ENCODE peak calls at places on chromosome 18, in seven cellular contexts. H, Y, C, N, K, L and P are unnamed samples.

GRCh38 chr18:7812431-7813063 is 245.4 kb downstream of the PTPRM start:
- DNase-seq in L (no peak), Y (no peak), C (no peak), K (peak), H (no peak), N (peak), P (no peak)

GRCh38 chr18:73365018-73365417 is 497.2 kb upstream of the NETO1 start:
- DNase-seq in Y (no peak), K (no peak), C (no peak), H (no peak), L (no peak), N (peak), P (no peak)

GRCh38 chr18:6885992-6886823 is 156.7 kb downstream of the ARHGAP28 start:
- DNase-seq in L (peak), Y (no peak), K (peak), H (no peak), C (peak), N (peak), P (no peak)

GRCh38 chr18:12283256-12283655 is 24.8 kb upstream of the TUBB6 start:
- DNase-seq in C (peak), K (peak), Y (no peak), N (peak), H (no peak), L (no peak), P (no peak)

GRCh38 chr18:34709631-34710429 is at the start of gene DTNA:
- DNase-seq in Y (no peak), K (no peak), N (peak), H (no peak), C (peak), L (no peak), P (no peak)

GRCh38 chr18:68803371-68803770 is 5.5 kb downstream of the CCDC102B start:
- DNase-seq in K (no peak), C (no peak), Y (no peak), N (peak), L (peak), H (no peak), P (no peak)

GRCh38 chr18:59921384-59921891 is 21.6 kb downstream of the PMAIP1 start:
- DNase-seq in H (no peak), C (no peak), L (no peak), N (no peak), K (no peak), Y (no peak), P (no peak)

GRCh38 chr18:3585656-3586509 is 135.9 kb downstream of the TGIF1 start:
- DNase-seq in K (peak), N (peak), L (peak), Y (peak), C (peak), H (peak), P (no peak)

GRCh38 chr18:45173799-45174519 is 441.3 kb upstream of the SLC14A2 start:
- DNase-seq in Y (no peak), L (no peak), C (no peak), N (no peak), K (no peak), H (no peak), P (no peak)

GRCh38 chr18:7657937-7658336 is 90.8 kb downstream of the PTPRM start:
- DNase-seq in C (no peak), H (no peak), Y (no peak), L (no peak), K (peak), N (no peak), P (no peak)

GRCh38 chr18:79121746-79122474 is 52.7 kb downstream of the ATP9B start:
- DNase-seq in Y (no peak), L (no peak), H (no peak), K (no peak), N (peak), C (no peak), P (no peak)

GRCh38 chr18:74898965-74899364 is 301.3 kb downstream of the ZNF407 start:
- DNase-seq in C (no peak), K (peak), Y (no peak), H (no peak), L (no peak), N (peak), P (no peak)

GRCh38 chr18:63963610-63964256 is 6.1 kb upstream of the SERPINB8 start:
- DNase-seq in K (peak), N (peak), L (no peak), C (peak), Y (no peak), H (peak), P (no peak)

GRCh38 chr18:55351980-55352714 is 235.8 kb downstream of the TCF4 start:
- DNase-seq in C (peak), N (no peak), L (no peak), H (no peak), Y (no peak), K (no peak), P (no peak)

GRCh38 chr18:73670536-73670935 is 477.1 kb downstream of the FBXO15 start:
- DNase-seq in K (no peak), Y (no peak), L (no peak), H (no peak), N (no peak), C (no peak), P (no peak)

GRCh38 chr18:45856526-45856925 is 31.1 kb downstream of the SIGLEC15 start:
- DNase-seq in L (no peak), H (no peak), N (peak), C (no peak), K (no peak), Y (no peak), P (no peak)

GRCh38 chr18:6412933-6413472 is 1.7 kb downstream of the L3MBTL4 start:
- DNase-seq in C (no peak), Y (no peak), H (no peak), N (no peak), K (no peak), L (no peak), P (no peak)

GRCh38 chr18:36411745-36412168 is 114.2 kb downstream of the FHOD3 start:
- DNase-seq in C (peak), K (peak), L (no peak), Y (no peak), N (peak), H (no peak), P (no peak)

GRCh38 chr18:67108894-67109293 is 407.6 kb downstream of the DSEL start:
- DNase-seq in N (no peak), K (no peak), L (no peak), C (no peak), Y (no peak), H (no peak), P (no peak)

GRCh38 chr18:64546451-64546850 is 397.6 kb upstream of the LINC00305 start:
- DNase-seq in K (no peak), H (no peak), L (no peak), C (no peak), N (no peak), Y (no peak), P (no peak)

GRCh38 chr18:54127759-54128378 is 96.6 kb downstream of the MBD2 start:
- DNase-seq in L (peak), N (peak), C (peak), K (peak), H (no peak), Y (no peak), P (no peak)

GRCh38 chr18:54956506-54956905 is 2.8 kb downstream of the CCDC68 start:
- DNase-seq in N (no peak), Y (no peak), C (no peak), K (no peak), H (no peak), L (no peak), P (no peak)

GRCh38 chr18:34932792-34933466 is 108.3 kb upstream of the MAPRE2 start:
- DNase-seq in L (no peak), C (no peak), K (no peak), Y (no peak), H (no peak), N (no peak), P (no peak)

GRCh38 chr18:34121157-34121807 is 103.4 kb downstream of the NOL4 start:
- DNase-seq in C (no peak), H (no peak), Y (no peak), K (peak), N (peak), L (no peak), P (no peak)

GRCh38 chr18:9022397-9023170 is 79.9 kb upstream of the NDUFV2 start:
- DNase-seq in L (no peak), K (no peak), H (no peak), N (no peak), C (no peak), Y (no peak), P (no peak)

GRCh38 chr18:24402209-24402785 is 4.7 kb upstream of the OSBPL1A start:
- DNase-seq in N (no peak), H (no peak), Y (no peak), K (no peak), L (no peak), C (peak), P (no peak)

GRCh38 chr18:77765468-77765867 is 515.8 kb downstream of the GALR1 start:
- DNase-seq in Y (no peak), H (no peak), C (peak), L (no peak), N (peak), K (peak), P (no peak)

GRCh38 chr18:55501594-55502345 is 86.2 kb downstream of the TCF4 start:
- DNase-seq in N (no peak), C (peak), H (no peak), K (no peak), Y (no peak), L (no peak), P (no peak)

GRCh38 chr18:34972765-34973414 is 68.3 kb upstream of the MAPRE2 start:
- DNase-seq in H (no peak), C (no peak), K (no peak), N (no peak), Y (no peak), L (no peak), P (no peak)

GRCh38 chr18:40367576-40367975 is 1587.5 kb upstream of the PIK3C3 start:
- DNase-seq in H (no peak), N (no peak), K (no peak), C (no peak), Y (no peak), L (no peak), P (no peak)

GRCh38 chr18:28766721-28767120 is 589.8 kb upstream of the CDH2 start:
- DNase-seq in N (no peak), Y (no peak), H (no peak), K (no peak), L (no peak), C (no peak), P (no peak)

GRCh38 chr18:35203001-35203553 is 37.8 kb upstream of the ZNF397 start:
- DNase-seq in C (no peak), N (no peak), H (no peak), K (no peak), L (no peak), Y (no peak), P (no peak)

GRCh38 chr18:49459404-49460171 is 857 bp downstream of the DYM start:
- DNase-seq in H (peak), K (no peak), L (no peak), C (peak), Y (no peak), N (no peak), P (no peak)

GRCh38 chr18:79925656-79925979 is 25.8 kb downstream of the SLC66A2 start:
- DNase-seq in L (peak), Y (no peak), N (no peak), K (no peak), C (no peak), H (no peak), P (peak)

GRCh38 chr18:77199707-77200106 is 49.9 kb upstream of the GALR1 start:
- DNase-seq in K (no peak), N (no peak), Y (no peak), C (no peak), H (no peak), L (no peak), P (no peak)

GRCh38 chr18:23259701-23260661 is 124.7 kb downstream of the CABLES1 start:
- DNase-seq in K (peak), H (no peak), N (peak), C (peak), L (peak), Y (peak), P (no peak)

GRCh38 chr18:48719388-48719787 is 180.6 kb downstream of the CTIF start:
- DNase-seq in L (no peak), Y (no peak), H (no peak), K (no peak), C (no peak), N (no peak), P (no peak)

GRCh38 chr18:47996091-47996541 is 65.7 kb upstream of the SMAD2 start:
- DNase-seq in Y (no peak), N (no peak), C (no peak), H (no peak), L (no peak), K (no peak), P (no peak)

GRCh38 chr18:56307354-56307753 is 331.0 kb downstream of the TXNL1 start:
- DNase-seq in L (no peak), Y (no peak), K (no peak), C (no peak), N (no peak), H (no peak), P (no peak)

GRCh38 chr18:10030816-10031541 is 117.2 kb downstream of the VAPA start:
- DNase-seq in K (no peak), L (no peak), H (no peak), C (no peak), Y (no peak), N (no peak), P (no peak)

GRCh38 chr18:10035306-10035991 is 121.6 kb downstream of the VAPA start:
- DNase-seq in C (no peak), Y (no peak), K (no peak), N (no peak), L (no peak), H (no peak), P (no peak)

GRCh38 chr18:10029711-10030110 is 115.9 kb downstream of the VAPA start:
- DNase-seq in L (no peak), N (no peak), C (no peak), Y (no peak), K (no peak), H (no peak), P (no peak)

GRCh38 chr18:10033038-10033437 is 119.2 kb downstream of the VAPA start:
- DNase-seq in K (no peak), N (no peak), Y (no peak), H (no peak), C (no peak), L (no peak), P (no peak)

DNA sequence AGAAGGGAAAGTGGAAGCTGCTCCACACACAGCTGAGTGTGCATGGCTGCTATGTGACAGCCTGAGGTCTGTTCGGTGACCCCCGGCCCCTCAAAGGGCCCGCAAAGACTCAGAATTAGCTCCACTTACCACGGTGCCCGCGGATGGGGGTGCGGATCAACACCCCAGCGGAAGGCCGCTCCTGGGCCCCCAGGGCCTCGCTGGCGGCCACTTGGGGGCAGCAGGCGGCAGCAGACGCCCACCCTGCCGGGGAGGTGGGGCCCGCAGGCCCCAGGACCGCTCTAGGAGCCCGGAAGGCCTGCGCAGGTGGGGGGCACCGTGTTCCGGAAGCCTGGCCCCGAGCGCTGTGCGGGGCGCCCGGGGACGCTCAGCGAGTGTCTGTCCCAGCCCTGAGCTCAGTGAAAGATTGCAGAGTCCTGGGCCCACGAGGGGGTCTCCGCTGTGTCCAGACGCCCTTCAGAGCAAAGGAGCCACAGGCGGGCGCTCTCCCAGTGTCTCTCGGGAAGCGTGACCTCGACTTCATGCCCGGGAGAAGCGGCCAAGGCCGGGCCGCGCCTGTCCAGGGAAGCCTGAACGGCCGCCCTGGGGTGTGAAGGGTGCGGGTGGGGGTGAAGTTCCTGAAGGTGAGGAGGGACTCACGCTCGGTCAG is 118.6 kb downstream of the VAPA start:
- DNase-seq in Y (peak), K (no peak), N (no peak), C (peak), L (no peak), H (no peak), P (no peak)
- TF ChIP-seq CTCF in Y (peak), K (peak), N (peak), C (peak), L (peak), H (no peak), P (peak)

GRCh38 chr18:57715073-57715472 is 88.0 kb downstream of the ATP8B1 start:
- DNase-seq in C (no peak), L (no peak), Y (no peak), N (no peak), K (no peak), H (no peak), P (no peak)
- TF ChIP-seq CTCF in C (no peak), L (no peak), Y (no peak), N (no peak), K (no peak), H (no peak), P (no peak)

GRCh38 chr18:32576296-32576916 is 105.7 kb upstream of the GAREM1 start:
- DNase-seq in C (peak), H (no peak), K (peak), Y (no peak), N (peak), L (no peak), P (no peak)
- TF ChIP-seq CTCF in C (peak), H (no peak), K (peak), Y (no peak), N (peak), L (peak), P (peak)

DNA sequence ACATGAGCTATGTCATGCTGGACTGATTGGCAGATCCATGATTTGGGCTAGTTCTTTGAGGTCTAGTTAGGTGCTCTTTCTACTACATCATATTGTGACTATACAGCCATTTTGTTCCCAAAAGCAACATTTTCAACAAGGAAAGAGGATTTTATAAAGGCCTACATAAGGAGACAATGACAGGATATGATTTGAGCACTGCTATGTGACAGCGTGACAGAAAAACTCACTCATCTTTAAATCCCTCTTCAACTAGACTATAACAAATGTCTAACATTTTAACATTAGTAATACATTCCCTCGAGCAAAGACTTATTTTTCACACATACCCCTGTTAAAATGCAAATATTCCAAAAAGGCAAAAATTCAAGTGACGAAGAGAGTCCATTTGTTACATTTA is 209.6 kb upstream of the CHST9 start:
- DNase-seq in C (no peak), K (no peak), H (no peak), Y (no peak), N (no peak), L (no peak), P (no peak)
- TF ChIP-seq CTCF in C (no peak), K (no peak), H (no peak), Y (no peak), N (no peak), L (no peak), P (no peak)